ENCODE peak calls at places on chromosomes 11 and 22, in six cellular contexts. One of them, this sample, is unnamed.

GRCh38 chr11:19723572-19724342 is 11.1 kb downstream of the NAV2 start:
- DNase-seq in posterior vena cava: no peak
- DNase-seq in activated T-helper 1 cell treated with Interleukin-2 at 50 U/mL for 16 hours: peak
- DNase-seq in stimulated activated CD8-positive, alpha-beta memory T cell treated with anti-CD3 and anti-CD28 coated beads, Interleukin-4, amount 100 ng/mL, for 24 hours: no peak
- DNase-seq in SJSA1: peak
- DNase-seq in pancreas: peak
- DNase-seq in this sample: no peak

GRCh38 chr22:35467788-35468187 is 67.8 kb downstream of the MCM5 start:
- DNase-seq in posterior vena cava: peak
- DNase-seq in activated T-helper 1 cell treated with Interleukin-2 at 50 U/mL for 16 hours: no peak
- DNase-seq in stimulated activated CD8-positive, alpha-beta memory T cell treated with anti-CD3 and anti-CD28 coated beads, Interleukin-4, amount 100 ng/mL, for 24 hours: no peak
- DNase-seq in SJSA1: no peak
- DNase-seq in pancreas: peak
- DNase-seq in this sample: no peak

GRCh38 chr11:60127311-60127811 is 38.9 kb downstream of the MS4A2 start:
- DNase-seq in posterior vena cava: no peak
- DNase-seq in activated T-helper 1 cell treated with Interleukin-2 at 50 U/mL for 16 hours: no peak
- DNase-seq in stimulated activated CD8-positive, alpha-beta memory T cell treated with anti-CD3 and anti-CD28 coated beads, Interleukin-4, amount 100 ng/mL, for 24 hours: no peak
- DNase-seq in SJSA1: no peak
- DNase-seq in pancreas: no peak
- DNase-seq in this sample: no peak

GRCh38 chr11:65569164-65569972 is 909 bp upstream of the ZNRD2 start:
- DNase-seq in posterior vena cava: no peak
- DNase-seq in activated T-helper 1 cell treated with Interleukin-2 at 50 U/mL for 16 hours: peak
- DNase-seq in stimulated activated CD8-positive, alpha-beta memory T cell treated with anti-CD3 and anti-CD28 coated beads, Interleukin-4, amount 100 ng/mL, for 24 hours: no peak
- DNase-seq in SJSA1: peak
- DNase-seq in pancreas: no peak
- DNase-seq in this sample: no peak

GRCh38 chr22:43239102-43239875 is 52.4 kb upstream of the TTLL12 start:
- DNase-seq in posterior vena cava: no peak
- DNase-seq in activated T-helper 1 cell treated with Interleukin-2 at 50 U/mL for 16 hours: no peak
- DNase-seq in stimulated activated CD8-positive, alpha-beta memory T cell treated with anti-CD3 and anti-CD28 coated beads, Interleukin-4, amount 100 ng/mL, for 24 hours: no peak
- DNase-seq in SJSA1: no peak
- DNase-seq in pancreas: no peak
- DNase-seq in this sample: no peak

GRCh38 chr11:66277475-66278391 is at the start of gene CNIH2:
- DNase-seq in posterior vena cava: no peak
- DNase-seq in activated T-helper 1 cell treated with Interleukin-2 at 50 U/mL for 16 hours: peak
- DNase-seq in stimulated activated CD8-positive, alpha-beta memory T cell treated with anti-CD3 and anti-CD28 coated beads, Interleukin-4, amount 100 ng/mL, for 24 hours: no peak
- DNase-seq in SJSA1: no peak
- DNase-seq in pancreas: peak
- DNase-seq in this sample: peak

GRCh38 chr11:66685276-66686099 is 7.8 kb upstream of the RBM4B start:
- DNase-seq in posterior vena cava: peak
- DNase-seq in activated T-helper 1 cell treated with Interleukin-2 at 50 U/mL for 16 hours: no peak
- DNase-seq in stimulated activated CD8-positive, alpha-beta memory T cell treated with anti-CD3 and anti-CD28 coated beads, Interleukin-4, amount 100 ng/mL, for 24 hours: no peak
- DNase-seq in SJSA1: no peak
- DNase-seq in pancreas: no peak
- DNase-seq in this sample: no peak

GRCh38 chr11:28627690-28628255 is 519.6 kb downstream of the METTL15 start:
- DNase-seq in posterior vena cava: no peak
- DNase-seq in activated T-helper 1 cell treated with Interleukin-2 at 50 U/mL for 16 hours: no peak
- DNase-seq in stimulated activated CD8-positive, alpha-beta memory T cell treated with anti-CD3 and anti-CD28 coated beads, Interleukin-4, amount 100 ng/mL, for 24 hours: no peak
- DNase-seq in SJSA1: no peak
- DNase-seq in pancreas: no peak
- DNase-seq in this sample: no peak

GRCh38 chr11:24249921-24250320 is 246.9 kb upstream of the LUZP2 start:
- DNase-seq in posterior vena cava: no peak
- DNase-seq in activated T-helper 1 cell treated with Interleukin-2 at 50 U/mL for 16 hours: no peak
- DNase-seq in stimulated activated CD8-positive, alpha-beta memory T cell treated with anti-CD3 and anti-CD28 coated beads, Interleukin-4, amount 100 ng/mL, for 24 hours: no peak
- DNase-seq in SJSA1: no peak
- DNase-seq in pancreas: no peak
- DNase-seq in this sample: no peak

GRCh38 chr11:36619502-36619901 is 21.5 kb upstream of the RAG2 start:
- DNase-seq in posterior vena cava: no peak
- DNase-seq in activated T-helper 1 cell treated with Interleukin-2 at 50 U/mL for 16 hours: no peak
- DNase-seq in stimulated activated CD8-positive, alpha-beta memory T cell treated with anti-CD3 and anti-CD28 coated beads, Interleukin-4, amount 100 ng/mL, for 24 hours: no peak
- DNase-seq in SJSA1: no peak
- DNase-seq in pancreas: no peak
- DNase-seq in this sample: no peak

GRCh38 chr11:6438979-6439571 is 1.7 kb downstream of the HPX start:
- DNase-seq in posterior vena cava: no peak
- DNase-seq in activated T-helper 1 cell treated with Interleukin-2 at 50 U/mL for 16 hours: no peak
- DNase-seq in stimulated activated CD8-positive, alpha-beta memory T cell treated with anti-CD3 and anti-CD28 coated beads, Interleukin-4, amount 100 ng/mL, for 24 hours: no peak
- DNase-seq in SJSA1: no peak
- DNase-seq in pancreas: peak
- DNase-seq in this sample: peak

GRCh38 chr11:70007796-70008195 is 70.3 kb upstream of the ANO1 start:
- DNase-seq in posterior vena cava: no peak
- DNase-seq in activated T-helper 1 cell treated with Interleukin-2 at 50 U/mL for 16 hours: no peak
- DNase-seq in stimulated activated CD8-positive, alpha-beta memory T cell treated with anti-CD3 and anti-CD28 coated beads, Interleukin-4, amount 100 ng/mL, for 24 hours: no peak
- DNase-seq in SJSA1: no peak
- DNase-seq in pancreas: no peak
- DNase-seq in this sample: no peak

GRCh38 chr22:42151924-42152635 is 21.5 kb upstream of the CYP2D6 start:
- DNase-seq in posterior vena cava: no peak
- DNase-seq in activated T-helper 1 cell treated with Interleukin-2 at 50 U/mL for 16 hours: no peak
- DNase-seq in stimulated activated CD8-positive, alpha-beta memory T cell treated with anti-CD3 and anti-CD28 coated beads, Interleukin-4, amount 100 ng/mL, for 24 hours: no peak
- DNase-seq in SJSA1: no peak
- DNase-seq in pancreas: no peak
- DNase-seq in this sample: no peak

GRCh38 chr11:11472096-11472495 is 119.0 kb upstream of the CSNK2A3 start:
- DNase-seq in posterior vena cava: no peak
- DNase-seq in activated T-helper 1 cell treated with Interleukin-2 at 50 U/mL for 16 hours: no peak
- DNase-seq in stimulated activated CD8-positive, alpha-beta memory T cell treated with anti-CD3 and anti-CD28 coated beads, Interleukin-4, amount 100 ng/mL, for 24 hours: no peak
- DNase-seq in SJSA1: no peak
- DNase-seq in pancreas: no peak
- DNase-seq in this sample: no peak

GRCh38 chr11:109864834-109865557 is 228.2 kb upstream of the ZC3H12C start:
- DNase-seq in posterior vena cava: no peak
- DNase-seq in activated T-helper 1 cell treated with Interleukin-2 at 50 U/mL for 16 hours: no peak
- DNase-seq in stimulated activated CD8-positive, alpha-beta memory T cell treated with anti-CD3 and anti-CD28 coated beads, Interleukin-4, amount 100 ng/mL, for 24 hours: no peak
- DNase-seq in SJSA1: no peak
- DNase-seq in pancreas: no peak
- DNase-seq in this sample: peak